ENCODE peak calls at places on chromosomes 7 and 10, in nine cellular contexts. V is PC-9, K is fibroblast of the aortic adventitia, S is lower leg skin, N is brain microvascular endothelial cell, H is BJ, I is lower lobe of right lung, T is prostate gland, C is AG04450. D is an unnamed sample.

GRCh38 chr7:75951506-75951905 is 36.6 kb downstream of the POR start:
- DNase-seq in I (peak), H (no peak), C (peak), T (no peak), V (peak), K (peak), N (peak), S (no peak), D (peak)

GRCh38 chr7:106421181-106421762 is 136.5 kb upstream of the NAMPT start:
- DNase-seq in H (peak), K (peak), T (peak), V (no peak), C (peak), N (peak), I (peak), S (peak), D (peak)

GRCh38 chr7:153193144-153193595 is 433.6 kb downstream of the ACTR3B start:
- DNase-seq in V (peak), N (no peak), I (peak), T (no peak), C (no peak), K (no peak), H (no peak), S (no peak), D (no peak)

GRCh38 chr7:72925546-72926120 is 738 bp downstream of the POM121 start:
- DNase-seq in C (no peak), I (no peak), N (no peak), K (peak), T (no peak), S (peak), H (no peak), V (no peak), D (no peak)

GRCh38 chr10:30705086-30705624 is 75.6 kb upstream of the LYZL2 start:
- DNase-seq in V (no peak), N (no peak), C (no peak), I (no peak), H (no peak), S (peak), T (no peak), K (no peak), D (no peak)

GRCh38 chr7:84043661-84044191 is 150.9 kb downstream of the SEMA3A start:
- DNase-seq in S (no peak), K (peak), V (no peak), T (no peak), N (no peak), I (no peak), C (no peak), H (no peak), D (no peak)

GRCh38 chr10:101079874-101080273 is 18.1 kb downstream of the KAZALD1 start:
- DNase-seq in N (no peak), C (no peak), S (no peak), K (no peak), I (no peak), V (no peak), H (no peak), T (no peak), D (no peak)

GRCh38 chr10:53284615-53285182 is 512.1 kb upstream of the MBL2 start:
- DNase-seq in N (no peak), C (no peak), H (no peak), S (no peak), K (no peak), T (no peak), V (no peak), I (no peak), D (no peak)

GRCh38 chr10:28367865-28368541 is 65.1 kb upstream of the MPP7 start:
- DNase-seq in N (no peak), I (peak), H (no peak), T (no peak), K (no peak), S (no peak), C (no peak), V (no peak), D (no peak)

GRCh38 chr10:48926255-48926654 is 13.4 kb downstream of the LRRC18 start:
- DNase-seq in C (no peak), H (no peak), S (no peak), K (no peak), I (no peak), T (no peak), N (no peak), V (no peak), D (no peak)

GRCh38 chr7:28573059-28573553 is 160.8 kb downstream of the CREB5 start:
- DNase-seq in T (peak), N (peak), V (peak), S (no peak), H (no peak), K (peak), I (no peak), C (no peak), D (no peak)

GRCh38 chr7:28002638-28003037 is 178.0 kb downstream of the JAZF1 start:
- DNase-seq in N (no peak), C (no peak), K (no peak), H (no peak), T (no peak), I (no peak), S (no peak), V (no peak), D (no peak)

GRCh38 chr7:14806886-14807285 is 95.7 kb downstream of the DGKB start:
- DNase-seq in C (peak), K (peak), S (no peak), H (peak), N (no peak), T (no peak), I (no peak), V (no peak), D (no peak)

GRCh38 chr7:1668486-1668931 is 1.6 kb upstream of the ELFN1 start:
- DNase-seq in C (no peak), N (no peak), I (peak), S (peak), H (no peak), K (no peak), T (no peak), V (peak), D (no peak)

GRCh38 chr10:8402469-8403074 is 348.1 kb downstream of the GATA3 start:
- DNase-seq in T (no peak), K (no peak), H (no peak), V (no peak), S (no peak), C (no peak), I (no peak), N (no peak), D (no peak)

GRCh38 chr10:3090914-3091313 is 23.6 kb downstream of the PFKP start:
- DNase-seq in V (peak), T (peak), H (no peak), N (no peak), S (no peak), C (no peak), I (peak), K (peak), D (no peak)

GRCh38 chr10:89744021-89744420 is 42.6 kb downstream of the KIF20B start:
- DNase-seq in V (no peak), H (no peak), T (no peak), I (no peak), S (no peak), N (no peak), K (peak), C (peak), D (peak)

GRCh38 chr7:1545417-1546246 is 10.4 kb downstream of the TMEM184A start:
- DNase-seq in I (no peak), K (no peak), C (no peak), N (no peak), T (no peak), V (no peak), H (no peak), S (no peak), D (no peak)

GRCh38 chr10:70603439-70603778 is 868 bp upstream of the PRF1 start:
- DNase-seq in I (no peak), N (no peak), K (no peak), H (no peak), C (no peak), T (no peak), S (peak), V (no peak), D (no peak)

GRCh38 chr10:70600512-70601395 is 1.8 kb downstream of the PRF1 start:
- DNase-seq in H (no peak), C (no peak), S (peak), K (no peak), N (no peak), I (no peak), V (no peak), T (no peak), D (no peak)

GRCh38 chr10:70604106-70604505 is 1.6 kb upstream of the PRF1 start:
- DNase-seq in K (no peak), V (no peak), H (no peak), C (no peak), I (no peak), N (no peak), S (no peak), T (no peak), D (no peak)

GRCh38 chr10:70601775-70602174 is 766 bp downstream of the PRF1 start:
- DNase-seq in N (no peak), H (no peak), S (peak), I (no peak), V (no peak), C (no peak), T (no peak), K (no peak), D (no peak)

GRCh38 chr10:70602665-70603438 is at the start of gene PRF1:
- DNase-seq in C (no peak), H (no peak), S (peak), N (no peak), K (no peak), T (no peak), I (peak), V (no peak), D (no peak)
- H3K4me3 ChIP-seq in C (no peak), H (no peak), S (no peak), N (no peak), K (no peak), T (no peak), I (peak), V (no peak), D (no peak)

DNA sequence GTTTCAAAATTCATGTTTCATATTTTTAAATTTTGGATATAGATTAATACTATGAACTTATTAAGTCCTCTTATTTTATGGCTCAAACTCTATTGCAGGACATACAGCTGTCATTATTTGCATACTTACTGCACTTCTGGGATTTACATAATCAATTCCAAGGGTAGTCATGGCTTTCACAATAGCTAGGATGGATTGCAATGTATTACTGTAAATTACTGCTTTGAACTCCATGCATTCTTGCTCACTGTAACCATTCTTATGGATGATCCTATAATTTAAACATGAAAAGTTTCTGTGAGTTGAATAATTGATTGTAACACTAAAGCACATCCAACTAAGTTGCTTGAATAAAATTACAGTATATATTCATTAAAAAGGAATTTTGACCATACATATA is 23.5 kb downstream of the GNAT3 start:
- DNase-seq in V (no peak), K (peak), I (no peak), N (no peak), H (no peak), T (no peak), C (no peak), S (no peak), D (no peak)
- TF ChIP-seq CTCF in V (no peak), K (no peak), I (no peak), N (no peak), H (no peak), T (no peak), C (no peak), S (no peak), D (no peak)

DNA sequence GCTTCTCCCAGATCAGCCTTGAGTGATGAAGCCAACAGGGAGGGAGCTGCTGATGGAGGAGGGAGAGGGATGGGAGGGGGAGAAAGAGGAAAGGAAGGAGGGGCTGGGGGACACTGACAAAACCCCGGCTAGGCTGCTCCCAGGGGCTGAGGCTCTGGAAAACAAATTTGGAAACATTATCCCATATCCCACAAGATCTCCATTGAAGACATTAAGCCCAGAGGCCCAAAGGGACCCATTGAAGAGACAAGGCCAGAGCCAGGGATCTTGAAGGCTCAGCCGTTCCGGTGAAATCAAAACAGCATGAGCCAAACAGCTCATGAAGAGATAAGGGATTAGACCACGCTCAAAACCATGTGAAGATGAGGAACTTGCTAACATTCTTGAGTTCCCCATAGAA is 184.3 kb upstream of the ITGB1 start:
- DNase-seq in H (no peak), K (peak), T (no peak), S (peak), C (no peak), V (no peak), I (no peak), N (no peak), D (no peak)
- H3K4me3 ChIP-seq in H (no peak), K (no peak), T (no peak), S (no peak), C (no peak), V (no peak), I (no peak), N (no peak), D (no peak)

GRCh38 chr7:69599879-69600764 is 1.8 kb downstream of the AUTS2 start:
- DNase-seq in T (peak), N (no peak), S (no peak), V (no peak), I (no peak), K (no peak), C (no peak), H (no peak), D (no peak)
- TF ChIP-seq CTCF in T (no peak), N (no peak), S (no peak), V (no peak), I (no peak), K (no peak), C (no peak), H (no peak), D (no peak)

GRCh38 chr10:13820591-13821377 is 234.0 kb downstream of the PRPF18 start:
- DNase-seq in I (no peak), S (no peak), C (no peak), K (no peak), V (no peak), T (no peak), N (no peak), H (no peak), D (no peak)
- H3K4me3 ChIP-seq in I (no peak), S (no peak), C (no peak), K (no peak), V (no peak), T (no peak), N (no peak), H (no peak), D (no peak)

GRCh38 chr7:136171233-136171632 is 194.1 kb upstream of the MTPN start:
- DNase-seq in H (no peak), K (no peak), V (no peak), S (no peak), T (no peak), C (no peak), I (no peak), N (no peak), D (no peak)

GRCh38 chr7:136179829-136180721 is 202.9 kb upstream of the MTPN start:
- DNase-seq in N (no peak), H (no peak), C (no peak), I (no peak), T (no peak), K (no peak), V (no peak), S (no peak), D (no peak)

GRCh38 chr7:136173874-136174273 is 196.7 kb upstream of the MTPN start:
- DNase-seq in N (no peak), H (no peak), T (no peak), C (no peak), K (no peak), S (no peak), I (no peak), V (no peak), D (no peak)

GRCh38 chr7:136179154-136179553 is 202.0 kb upstream of the MTPN start:
- DNase-seq in S (no peak), N (no peak), T (no peak), V (no peak), K (no peak), I (no peak), H (no peak), C (no peak), D (no peak)

GRCh38 chr7:136174477-136174876 is 197.3 kb upstream of the MTPN start:
- DNase-seq in I (no peak), V (no peak), N (no peak), S (no peak), T (no peak), K (no peak), C (no peak), H (no peak), D (no peak)
- TF ChIP-seq CTCF in I (no peak), V (no peak), N (no peak), S (no peak), T (no peak), K (no peak), C (no peak), H (no peak), D (no peak)

DNA sequence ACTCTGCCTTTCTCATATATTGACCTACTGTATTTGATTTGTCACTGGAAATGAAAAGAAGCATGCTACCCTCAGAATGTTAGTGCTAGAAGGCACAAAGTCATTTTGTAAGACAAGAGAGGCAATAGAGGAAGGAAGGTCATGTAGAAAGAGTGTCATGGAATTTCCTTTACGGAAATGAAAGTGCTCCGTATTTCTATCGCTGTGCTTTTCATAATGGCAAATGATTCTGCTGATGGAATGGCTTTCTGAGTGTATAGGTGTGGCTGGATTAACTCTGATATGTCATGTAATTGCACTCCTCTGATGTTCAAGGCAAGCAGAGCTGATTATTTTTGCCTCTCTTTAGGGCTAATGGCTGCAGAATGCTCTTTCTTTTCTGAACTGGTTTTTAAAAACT is 15.5 kb upstream of the STEAP4 start:
- DNase-seq in I (no peak), N (no peak), V (no peak), K (no peak), T (no peak), H (no peak), C (no peak), S (no peak), D (no peak)
- H3K4me3 ChIP-seq in I (no peak), N (no peak), V (no peak), K (no peak), T (no peak), H (no peak), C (no peak), S (no peak), D (no peak)

D was measured in AG04449.